ENCODE peak calls at places on chromosomes 1 and 21, in ten cellular contexts. T is neural crest cell, H is RWPE2, V is AG10803, Q is left ventricle myocardium inferior, Y is lower lobe of right lung, L is uterus, B is tibial artery, F is tibial nerve, M is endothelial cell of umbilical vein. P is an unnamed sample.

GRCh38 chr21:29481641-29482040 is 182.9 kb downstream of the BACH1 start:
- DNase-seq in H (no peak), Q (no peak), F (no peak), B (no peak), T (no peak), M (no peak), Y (no peak), V (peak), L (no peak), P (no peak)

GRCh38 chr1:243471026-243471685 is 215.3 kb downstream of the SDCCAG8 start:
- DNase-seq in M (no peak), V (no peak), Q (no peak), T (no peak), B (no peak), L (no peak), Y (no peak), F (no peak), H (no peak), P (no peak)

GRCh38 chr1:160428655-160429054 is 28.3 kb downstream of the VANGL2 start:
- DNase-seq in Q (no peak), Y (no peak), H (no peak), M (peak), B (no peak), F (no peak), L (no peak), V (peak), T (peak), P (peak)

GRCh38 chr1:154546264-154547043 is 12.0 kb downstream of the UBE2Q1 start:
- DNase-seq in L (no peak), T (peak), H (no peak), Y (peak), F (no peak), V (peak), B (peak), M (peak), Q (peak), P (no peak)

GRCh38 chr21:32334980-32335471 is 36.4 kb downstream of the MRAP start:
- DNase-seq in B (no peak), Y (no peak), M (no peak), H (no peak), Q (no peak), T (no peak), V (peak), L (no peak), F (no peak), P (no peak)

GRCh38 chr1:227729881-227730629 is 5.0 kb downstream of the JMJD4 start:
- DNase-seq in Q (no peak), H (no peak), F (no peak), T (peak), L (no peak), M (peak), B (peak), Y (peak), V (peak), P (no peak)

GRCh38 chr1:31765041-31765467 is 914 bp upstream of the ADGRB2 start:
- DNase-seq in L (no peak), Q (no peak), F (no peak), T (peak), Y (no peak), H (no peak), V (no peak), M (peak), B (no peak), P (no peak)

GRCh38 chr1:108082741-108083562 is 117.2 kb downstream of the SLC25A24 start:
- DNase-seq in Q (no peak), H (no peak), Y (no peak), F (no peak), L (no peak), B (no peak), M (no peak), V (no peak), T (no peak), P (no peak)

GRCh38 chr21:46145840-46146691 is 9.3 kb downstream of the FTCD start:
- DNase-seq in B (no peak), Y (peak), F (peak), Q (no peak), T (no peak), L (peak), M (no peak), V (no peak), H (no peak), P (no peak)

GRCh38 chr1:42949312-42950145 is 9.1 kb downstream of the SLC2A1 start:
- DNase-seq in H (no peak), M (peak), F (no peak), Y (no peak), L (no peak), T (no peak), Q (no peak), V (no peak), B (no peak), P (no peak)

GRCh38 chr1:203328714-203329122 is 22.2 kb downstream of the FMOD start:
- DNase-seq in Q (no peak), F (no peak), M (no peak), T (no peak), V (no peak), B (no peak), Y (no peak), H (no peak), L (no peak), P (peak)

GRCh38 chr1:25875856-25876692 is 566 bp upstream of the PAQR7 start:
- DNase-seq in T (peak), F (no peak), Q (no peak), M (no peak), L (no peak), V (no peak), B (no peak), H (no peak), Y (peak), P (no peak)

GRCh38 chr1:26854953-26855352 is 8.0 kb upstream of the SFN start:
- DNase-seq in F (no peak), H (peak), L (no peak), Q (no peak), T (no peak), V (no peak), Y (no peak), B (no peak), M (no peak), P (no peak)

GRCh38 chr1:1347663-1348419 is 1.4 kb downstream of the DVL1 start:
- DNase-seq in F (no peak), Y (no peak), T (no peak), M (no peak), V (no peak), B (no peak), H (peak), Q (peak), L (no peak), P (no peak)

GRCh38 chr1:108036796-108037545 is 72.0 kb upstream of the VAV3 start:
- DNase-seq in T (no peak), L (no peak), Y (no peak), V (no peak), M (no peak), B (no peak), Q (no peak), F (no peak), H (no peak), P (no peak)

GRCh38 chr1:117815926-117816325 is 113.5 kb downstream of the GDAP2 start:
- DNase-seq in M (peak), Y (no peak), T (no peak), H (no peak), Q (no peak), L (no peak), F (no peak), B (no peak), V (no peak), P (no peak)
- TF ChIP-seq CTCF in M (peak), Y (no peak), T (peak), H (peak), Q (peak), L (no peak), F (no peak), B (no peak), V (no peak), P (no peak)

DNA sequence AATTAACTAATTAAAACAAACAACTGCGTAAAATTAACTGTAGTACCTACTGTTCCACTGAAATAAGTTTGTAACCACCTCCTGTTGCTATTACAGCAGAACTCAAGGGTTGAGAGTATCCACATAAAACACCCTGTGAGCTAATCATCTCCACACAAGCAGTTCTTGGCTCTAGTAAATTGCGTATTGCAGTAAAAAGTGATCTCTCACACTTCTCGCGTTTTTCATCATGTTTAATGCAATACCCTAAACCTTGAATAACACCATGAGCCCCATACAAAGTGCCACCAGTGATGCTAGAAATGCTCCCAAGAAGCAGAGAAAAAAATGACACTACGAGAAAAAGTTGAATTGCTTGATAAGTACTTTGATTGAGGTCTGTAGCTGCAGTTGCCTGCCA is 29.3 kb upstream of the CEP350 start:
- DNase-seq in Q (no peak), B (no peak), M (no peak), Y (no peak), H (no peak), F (no peak), T (no peak), L (no peak), V (no peak), P (no peak)
- TF ChIP-seq CTCF in Q (no peak), B (no peak), M (no peak), Y (no peak), H (no peak), F (no peak), T (no peak), L (no peak), V (no peak), P (no peak)

GRCh38 chr1:6623269-6623965 is 1.3 kb upstream of the THAP3 start:
- DNase-seq in V (no peak), F (no peak), B (no peak), T (no peak), H (no peak), L (no peak), Y (no peak), M (no peak), Q (no peak), P (no peak)

GRCh38 chr1:6627031-6627430 is 2.4 kb downstream of the THAP3 start:
- DNase-seq in M (no peak), Y (no peak), L (no peak), F (no peak), B (no peak), H (no peak), Q (no peak), T (no peak), V (no peak), P (no peak)

GRCh38 chr1:6625579-6626149 is 996 bp downstream of the THAP3 start:
- DNase-seq in Y (no peak), V (peak), T (peak), B (peak), M (peak), Q (no peak), L (no peak), H (no peak), F (no peak), P (no peak)

GRCh38 chr1:6622396-6623152 is 2.1 kb upstream of the THAP3 start:
- DNase-seq in M (no peak), B (no peak), F (no peak), Q (no peak), T (no peak), V (no peak), H (no peak), L (no peak), Y (no peak), P (no peak)

DNA sequence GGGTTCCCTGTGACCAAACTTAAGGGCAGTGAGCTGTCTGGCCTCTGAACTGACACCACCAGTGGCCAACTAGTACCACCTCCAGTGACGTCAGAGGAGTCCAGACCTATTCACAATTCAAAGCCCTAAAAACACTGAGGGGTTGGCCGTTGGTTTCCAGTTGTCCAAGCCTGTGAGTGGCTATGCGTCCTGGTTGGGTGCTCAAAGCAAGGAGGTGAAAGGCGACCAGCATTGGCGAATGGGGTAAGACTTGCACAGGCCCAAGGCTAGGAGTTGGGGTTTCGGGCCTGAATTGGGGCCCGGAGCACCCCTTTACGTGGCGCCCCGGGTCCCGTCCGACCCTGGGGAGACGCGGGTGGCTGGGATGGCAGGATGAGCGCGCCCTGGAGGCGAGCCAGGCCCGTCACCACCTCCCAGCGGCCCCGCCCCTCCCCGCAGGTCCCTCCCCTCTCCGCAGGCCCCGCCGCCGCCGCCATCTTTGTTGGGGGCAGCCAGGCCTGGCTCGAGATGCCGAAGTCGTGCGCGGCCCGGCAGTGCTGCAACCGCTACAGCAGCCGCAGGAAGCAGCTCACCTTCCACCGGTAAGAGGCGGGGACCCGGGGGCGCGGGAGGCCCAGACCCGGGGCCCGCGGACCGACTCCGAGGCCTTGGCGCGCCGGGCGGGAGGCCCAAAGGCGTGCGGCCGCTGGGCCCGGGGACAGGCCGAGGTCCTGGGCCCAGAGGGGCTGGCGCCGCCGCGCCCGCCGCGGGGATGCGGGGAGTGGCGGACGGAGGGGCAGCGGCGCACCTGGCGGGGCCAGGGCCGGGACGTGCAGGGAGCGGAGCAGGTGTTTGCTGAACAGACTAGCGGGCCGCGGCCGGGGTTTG is at the start of gene THAP3:
- DNase-seq in M (peak), B (peak), Y (peak), V (peak), F (peak), T (peak), H (peak), L (peak), Q (peak), P (peak)
- TF ChIP-seq CTCF in M (no peak), B (no peak), Y (peak), V (no peak), F (no peak), T (no peak), H (peak), L (no peak), Q (no peak), P (no peak)

DNA sequence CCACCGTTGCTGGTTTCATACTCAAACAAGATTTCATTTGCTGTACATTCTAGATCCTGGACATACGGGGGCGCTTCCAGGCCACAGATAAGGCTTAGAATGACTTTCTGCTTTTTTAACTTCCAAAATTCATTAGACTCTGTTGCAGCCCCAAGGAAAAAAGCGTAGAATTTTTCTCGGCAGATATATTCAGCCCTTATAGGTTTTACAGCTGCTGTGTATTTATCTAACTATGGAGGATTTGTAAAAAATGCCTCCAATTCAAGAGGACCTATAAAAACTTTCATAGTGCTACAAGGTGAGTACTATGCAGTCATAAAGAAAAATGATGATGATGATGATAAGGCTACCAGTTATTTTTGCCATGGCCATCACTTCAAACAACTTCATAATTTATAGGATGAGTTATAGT is 51.6 kb downstream of the SLC30A10 start:
- DNase-seq in T (no peak), Y (no peak), M (no peak), H (no peak), L (no peak), B (no peak), Q (no peak), F (no peak), V (no peak), P (no peak)
- TF ChIP-seq CTCF in T (peak), Y (no peak), M (no peak), H (peak), L (no peak), B (no peak), Q (no peak), F (no peak), V (no peak), P (no peak)